ENCODE peak calls at places on chromosomes 3 and 15, in eight cellular contexts. B, M, C, Z, A, T, V and O are unnamed samples.

GRCh38 chr15:60370105-60370803 is 27.5 kb downstream of the ANXA2 start:
- DNase-seq in B (peak), M (no peak), C (no peak), Z (no peak), A (no peak), T (no peak), V (no peak), O (no peak)

GRCh38 chr15:82572311-82572710 is 32.1 kb upstream of the RPS17 start:
- DNase-seq in B (no peak), M (no peak), C (no peak), Z (no peak), A (no peak), T (no peak), V (no peak), O (peak)

GRCh38 chr3:127999509-128000106 is 52.6 kb upstream of the SEC61A1 start:
- DNase-seq in B (no peak), M (no peak), C (no peak), Z (no peak), A (no peak), T (no peak), V (no peak), O (peak)

GRCh38 chr15:75943713-75944215 is 40.1 kb downstream of the FBXO22 start:
- DNase-seq in B (no peak), M (no peak), C (no peak), Z (no peak), A (no peak), T (no peak), V (no peak), O (no peak)

GRCh38 chr3:172542999-172543398 is 19.8 kb upstream of the TNFSF10 start:
- DNase-seq in B (no peak), M (no peak), C (no peak), Z (no peak), A (no peak), T (no peak), V (no peak), O (no peak)

GRCh38 chr3:148203263-148204010 is 494.3 kb upstream of the AGTR1 start:
- DNase-seq in B (no peak), M (no peak), C (peak), Z (no peak), A (no peak), T (no peak), V (no peak), O (peak)

GRCh38 chr15:79516646-79517045 is 84.5 kb downstream of the MINAR1 start:
- DNase-seq in B (no peak), M (no peak), C (no peak), Z (no peak), A (no peak), T (no peak), V (no peak), O (no peak)

GRCh38 chr3:106341090-106341489 is 472.3 kb upstream of the CBLB start:
- DNase-seq in B (no peak), M (no peak), C (peak), Z (no peak), A (no peak), T (no peak), V (no peak), O (no peak)

GRCh38 chr3:184545769-184546168 is 15.8 kb upstream of the EPHB3 start:
- DNase-seq in B (no peak), M (no peak), C (no peak), Z (no peak), A (no peak), T (no peak), V (no peak), O (no peak)

GRCh38 chr3:69925506-69925905 is 74.0 kb upstream of the SAMMSON start:
- DNase-seq in B (no peak), M (no peak), C (no peak), Z (no peak), A (no peak), T (no peak), V (no peak), O (no peak)

GRCh38 chr3:56988874-56989433 is 71.5 kb upstream of the SPATA12 start:
- DNase-seq in B (peak), M (peak), C (peak), Z (no peak), A (peak), T (peak), V (peak), O (peak)

GRCh38 chr15:60718661-60719069 is 239.7 kb upstream of the ICE2 start:
- DNase-seq in B (no peak), M (no peak), C (no peak), Z (no peak), A (no peak), T (no peak), V (no peak), O (peak)

GRCh38 chr15:41774062-41774872 is at the start of gene MAPKBP1:
- DNase-seq in B (peak), M (peak), C (peak), Z (peak), A (peak), T (peak), V (peak), O (peak)

GRCh38 chr3:64266065-64266874 is 41.0 kb upstream of the PRICKLE2 start:
- DNase-seq in B (peak), M (no peak), C (no peak), Z (peak), A (peak), T (no peak), V (no peak), O (peak)

GRCh38 chr3:30733681-30734080 is 127.3 kb downstream of the TGFBR2 start:
- DNase-seq in B (no peak), M (no peak), C (no peak), Z (no peak), A (no peak), T (no peak), V (no peak), O (no peak)

GRCh38 chr3:192892981-192893827 is 24.5 kb downstream of the MB21D2 start:
- DNase-seq in B (peak), M (peak), C (peak), Z (peak), A (peak), T (no peak), V (peak), O (peak)

GRCh38 chr15:60605879-60606304 is 127.0 kb upstream of the ICE2 start:
- DNase-seq in B (no peak), M (no peak), C (no peak), Z (peak), A (no peak), T (no peak), V (no peak), O (no peak)

GRCh38 chr3:186361612-186362408 is at the start of gene DGKG:
- DNase-seq in B (peak), M (peak), C (peak), Z (no peak), A (no peak), T (peak), V (peak), O (peak)

GRCh38 chr3:197404754-197405153 is 106.3 kb upstream of the DLG1 start:
- DNase-seq in B (no peak), M (no peak), C (no peak), Z (no peak), A (no peak), T (no peak), V (no peak), O (no peak)

GRCh38 chr3:52532517-52532837 is 1.2 kb downstream of the NT5DC2 start:
- DNase-seq in B (no peak), M (peak), C (peak), Z (no peak), A (no peak), T (peak), V (peak), O (no peak)

GRCh38 chr3:106121491-106122289 is 252.9 kb upstream of the CBLB start:
- DNase-seq in B (no peak), M (no peak), C (no peak), Z (no peak), A (no peak), T (no peak), V (no peak), O (no peak)

GRCh38 chr3:104763007-104763406 is 603.7 kb upstream of the ALCAM start:
- DNase-seq in B (no peak), M (no peak), C (no peak), Z (peak), A (peak), T (no peak), V (no peak), O (peak)

GRCh38 chr15:72604794-72605193 is 49.7 kb upstream of the GOLGA6B start:
- DNase-seq in B (no peak), M (no peak), C (no peak), Z (no peak), A (no peak), T (no peak), V (no peak), O (no peak)

GRCh38 chr15:27495963-27496459 is 525.0 kb downstream of the GABRG3 start:
- DNase-seq in B (no peak), M (no peak), C (no peak), Z (no peak), A (no peak), T (no peak), V (no peak), O (no peak)

GRCh38 chr15:62066663-62067447 is at the start of gene C2CD4A:
- DNase-seq in B (peak), M (peak), C (peak), Z (no peak), A (no peak), T (peak), V (peak), O (peak)

GRCh38 chr3:129645291-129645690 is 38.8 kb upstream of the PLXND1 start:
- DNase-seq in B (no peak), M (no peak), C (no peak), Z (no peak), A (no peak), T (peak), V (no peak), O (no peak)

GRCh38 chr3:31106204-31106603 is 211.7 kb upstream of the GADL1 start:
- DNase-seq in B (peak), M (no peak), C (peak), Z (peak), A (peak), T (no peak), V (no peak), O (peak)

GRCh38 chr15:87633471-87633870 is 623.1 kb downstream of the NTRK3 start:
- DNase-seq in B (no peak), M (no peak), C (no peak), Z (no peak), A (no peak), T (peak), V (no peak), O (peak)

GRCh38 chr15:71781179-71781964 is 29.0 kb upstream of the NR2E3 start:
- DNase-seq in B (no peak), M (peak), C (no peak), Z (peak), A (no peak), T (no peak), V (no peak), O (no peak)

GRCh38 chr3:184579513-184579912 is 17.9 kb downstream of the EPHB3 start:
- DNase-seq in B (no peak), M (no peak), C (no peak), Z (no peak), A (no peak), T (peak), V (no peak), O (no peak)

GRCh38 chr15:77347197-77347596 is 72.7 kb downstream of the PEAK1 start:
- DNase-seq in B (no peak), M (no peak), C (no peak), Z (no peak), A (no peak), T (no peak), V (no peak), O (no peak)

GRCh38 chr3:130648293-130648692 is 98.3 kb downstream of the PIK3R4 start:
- DNase-seq in B (no peak), M (no peak), C (no peak), Z (no peak), A (no peak), T (no peak), V (no peak), O (no peak)

GRCh38 chr3:141650783-141651182 is 87.3 kb upstream of the RNF7 start:
- DNase-seq in B (no peak), M (no peak), C (no peak), Z (no peak), A (no peak), T (no peak), V (no peak), O (no peak)

GRCh38 chr3:10489746-10490483 is 15.5 kb downstream of the ATP2B2 start:
- DNase-seq in B (no peak), M (no peak), C (no peak), Z (no peak), A (no peak), T (no peak), V (no peak), O (no peak)

GRCh38 chr3:27659279-27660021 is 62.7 kb downstream of the EOMES start:
- DNase-seq in B (peak), M (peak), C (peak), Z (no peak), A (no peak), T (peak), V (peak), O (peak)

GRCh38 chr3:35296533-35296932 is 342.8 kb upstream of the ARPP21 start:
- DNase-seq in B (no peak), M (peak), C (no peak), Z (no peak), A (no peak), T (no peak), V (peak), O (no peak)

GRCh38 chr15:61175024-61175423 is 54.1 kb downstream of the RORA start:
- DNase-seq in B (no peak), M (no peak), C (no peak), Z (no peak), A (no peak), T (no peak), V (no peak), O (no peak)